ENCODE peak calls at places on chromosome 15, in five cellular contexts. E is HL-60, H is cardiac fibroblast, V is hepatocyte, F is left ventricle myocardium inferior. L is an unnamed sample.

GRCh38 chr15:58040117-58040516 is 25.4 kb downstream of the ALDH1A2 start:
- DNase-seq in V (peak; percentile 11), F (no peak), E (no peak), H (no peak), L (no peak)

GRCh38 chr15:90165659-90166489 is 35.3 kb upstream of the SEMA4B start:
- DNase-seq in V (peak; percentile 95), F (no peak), H (peak; percentile 98), E (no peak), L (no peak)

GRCh38 chr15:81279621-81280051 is 44.3 kb downstream of the STARD5 start:
- DNase-seq in F (no peak), H (peak; percentile 43), V (no peak), E (no peak), L (no peak)

GRCh38 chr15:78075490-78076230 is 1.9 kb downstream of the TBC1D2B start:
- DNase-seq in F (no peak), E (peak; percentile 29), V (peak; percentile 82), H (peak; percentile 96), L (no peak)

GRCh38 chr15:73054417-73054963 is 2.2 kb downstream of the NEO1 start:
- DNase-seq in V (peak; percentile 30), E (no peak), H (no peak), F (no peak), L (no peak)

GRCh38 chr15:38547255-38547997 is 17.2 kb downstream of the RASGRP1 start:
- DNase-seq in F (no peak), E (no peak), H (peak; percentile 75), V (no peak), L (no peak)

GRCh38 chr15:63000706-63001105 is 41.8 kb upstream of the TPM1 start:
- DNase-seq in H (no peak), F (no peak), V (no peak), E (no peak), L (no peak)

GRCh38 chr15:40878785-40879184 is 4.8 kb upstream of the RHOV start:
- DNase-seq in E (no peak), V (peak; percentile 63), F (no peak), H (peak; percentile 59), L (no peak)

GRCh38 chr15:92113832-92114231 is 260.3 kb downstream of the SLCO3A1 start:
- DNase-seq in F (no peak), H (no peak), V (no peak), E (no peak), L (no peak)

GRCh38 chr15:52243697-52244555 is 51.7 kb downstream of the MYO5C start:
- DNase-seq in H (no peak), E (peak; percentile 80), V (no peak), F (no peak), L (no peak)

GRCh38 chr15:26179906-26180305 is 316.8 kb upstream of the ATP10A start:
- DNase-seq in F (peak; percentile 20), E (no peak), V (peak; percentile 23), H (no peak), L (no peak)

GRCh38 chr15:60076582-60077263 is 72.6 kb downstream of the FOXB1 start:
- DNase-seq in V (no peak), E (no peak), F (no peak), H (no peak), L (no peak)

GRCh38 chr15:45276851-45277250 is 24.8 kb downstream of the SLC28A2 start:
- DNase-seq in H (peak; percentile 33), E (peak; percentile 10), V (peak; percentile 58), F (no peak), L (no peak)

GRCh38 chr15:87609474-87609873 is 647.1 kb downstream of the NTRK3 start:
- DNase-seq in V (peak; percentile 28), E (no peak), H (peak; percentile 98), F (no peak), L (no peak)

GRCh38 chr15:52493968-52494367 is 34.7 kb downstream of the MYO5A start:
- DNase-seq in F (no peak), E (no peak), H (peak; percentile 42), V (no peak), L (no peak)

DNA sequence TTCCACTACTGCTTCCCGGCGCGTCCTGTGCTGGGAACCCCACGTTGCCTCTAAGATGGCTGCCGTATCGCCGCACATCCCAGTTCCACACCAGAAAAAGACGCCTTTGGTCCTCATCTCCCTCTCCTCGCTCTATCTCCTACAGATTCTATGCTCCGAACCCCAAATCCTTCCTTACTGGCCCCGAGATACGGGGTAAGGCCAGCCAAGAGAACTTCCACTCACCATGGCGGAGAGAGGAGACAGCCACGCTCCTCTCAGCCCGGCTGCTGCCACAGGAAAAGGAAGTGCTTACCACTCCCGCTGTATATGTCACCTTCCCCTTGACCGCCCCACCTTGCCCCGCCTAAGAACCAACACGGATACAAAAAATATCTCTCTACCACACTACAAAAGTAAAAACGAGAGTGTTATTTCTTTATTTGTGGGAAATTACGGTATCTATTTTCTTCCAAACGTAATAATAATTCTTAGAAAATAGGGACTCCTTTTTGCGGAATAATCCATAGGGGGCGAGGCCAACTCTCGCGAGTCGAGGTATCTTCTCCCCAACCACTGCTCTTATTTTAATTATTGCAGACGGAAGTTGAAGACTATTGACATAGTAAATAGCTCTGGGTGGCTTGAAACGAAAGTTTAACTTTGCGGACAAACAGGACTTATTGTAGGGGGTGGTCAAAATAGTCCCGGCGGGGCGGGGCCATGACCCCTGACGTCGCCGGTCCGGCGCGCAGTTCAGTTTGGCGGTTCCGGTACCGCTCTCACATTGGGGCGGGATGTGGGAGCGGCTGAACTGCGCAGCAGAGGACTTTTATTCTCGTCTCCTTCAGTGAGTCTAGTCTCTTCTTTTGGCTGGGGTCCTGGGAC is at the start of the genes RPL4 and ZWILCH:
- DNase-seq in F (peak; percentile 81), E (peak; percentile 77), H (peak; percentile 89), V (peak; percentile 80), L (no peak)
- TF ChIP-seq CTCF in F (no peak), E (no peak), H (no peak), V (no peak), L (no peak)

GRCh38 chr15:99741835-99742234 is 8.6 kb upstream of the LYSMD4 start:
- DNase-seq in F (no peak), E (no peak), H (no peak), V (no peak), L (no peak)

GRCh38 chr15:99738047-99738847 is 5.0 kb upstream of the LYSMD4 start:
- DNase-seq in F (no peak), V (no peak), E (no peak), H (no peak), L (no peak)

GRCh38 chr15:99749386-99749785 is 16.1 kb upstream of the LYSMD4 start:
- DNase-seq in E (no peak), H (peak; percentile 49), F (no peak), V (no peak), L (no peak)

GRCh38 chr15:99745687-99746086 is 12.4 kb upstream of the LYSMD4 start:
- DNase-seq in F (no peak), H (no peak), V (no peak), E (no peak), L (no peak)

GRCh38 chr15:99744142-99744541 is 10.9 kb upstream of the LYSMD4 start:
- DNase-seq in E (no peak), F (no peak), H (no peak), V (no peak), L (no peak)
- TF ChIP-seq CTCF in E (no peak), F (no peak), H (no peak), V (no peak), L (no peak)

GRCh38 chr15:99125061-99125990 is 20.4 kb downstream of the SYNM start:
- DNase-seq in E (no peak), F (no peak), V (no peak), H (no peak), L (peak; percentile 72)

GRCh38 chr15:99122831-99123705 is 18.2 kb downstream of the SYNM start:
- DNase-seq in E (no peak), H (no peak), V (no peak), F (no peak), L (peak; percentile 94)

GRCh38 chr15:99121691-99122410 is 17.0 kb downstream of the SYNM start:
- DNase-seq in H (no peak), V (no peak), F (no peak), E (no peak), L (no peak)

GRCh38 chr15:99124641-99125040 is 19.8 kb downstream of the SYNM start:
- DNase-seq in E (no peak), F (no peak), H (no peak), V (no peak), L (peak; percentile 68)

DNA sequence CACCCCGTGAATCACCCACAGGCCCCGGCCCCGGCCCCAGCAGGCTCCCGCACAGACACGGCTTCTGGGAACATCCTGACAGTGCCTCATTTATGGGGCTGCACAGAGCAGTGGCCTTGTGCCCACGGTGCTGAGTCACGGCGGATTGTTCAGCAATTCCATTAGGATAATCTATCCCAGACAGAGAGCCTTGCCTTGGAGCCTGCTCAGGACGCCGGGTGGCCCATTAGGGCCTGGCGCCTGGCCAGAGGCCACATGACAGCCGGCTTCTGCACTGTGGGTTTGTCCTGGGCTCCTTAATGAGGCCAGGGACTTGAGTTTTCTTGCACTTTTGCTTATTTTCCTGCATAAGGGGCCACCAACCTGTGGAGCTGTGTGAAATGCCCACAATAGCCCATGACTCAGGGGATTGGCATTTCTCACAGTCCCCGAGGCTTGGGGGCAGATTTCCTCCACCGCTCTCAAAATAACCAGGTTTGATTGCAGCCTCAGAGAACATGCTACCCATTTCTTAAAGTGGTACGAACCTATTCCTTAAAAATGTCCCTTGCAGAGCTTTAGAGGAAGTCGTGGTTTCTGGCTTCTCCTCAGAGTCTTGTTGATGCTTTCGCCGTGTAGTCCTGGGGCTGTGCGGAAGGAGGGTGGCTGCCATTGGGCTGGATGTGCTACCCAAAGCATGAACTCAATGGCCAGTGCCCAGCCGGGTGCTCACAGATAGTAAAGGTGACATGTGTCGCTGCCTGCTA is 19.0 kb downstream of the SYNM start:
- DNase-seq in V (peak; percentile 92), E (peak; percentile 49), H (peak; percentile 91), F (peak; percentile 87), L (peak; percentile 86)
- TF ChIP-seq CTCF in V (no peak), E (no peak), H (no peak), F (no peak), L (no peak)

GRCh38 chr15:74374648-74375302 is 7.3 kb upstream of the CYP11A1 start:
- DNase-seq in V (no peak), H (no peak), E (no peak), F (no peak), L (no peak)

GRCh38 chr15:74376226-74376625 is 8.8 kb upstream of the CYP11A1 start:
- DNase-seq in V (no peak), E (no peak), F (no peak), H (no peak), L (no peak)

GRCh38 chr15:74376825-74377581 is 9.6 kb upstream of the CYP11A1 start:
- DNase-seq in H (no peak), F (no peak), E (no peak), V (no peak), L (no peak)

GRCh38 chr15:74373731-74374647 is 6.5 kb upstream of the CYP11A1 start:
- DNase-seq in F (peak; percentile 94), V (peak; percentile 95), E (peak; percentile 89), H (peak; percentile 84), L (no peak)

DNA sequence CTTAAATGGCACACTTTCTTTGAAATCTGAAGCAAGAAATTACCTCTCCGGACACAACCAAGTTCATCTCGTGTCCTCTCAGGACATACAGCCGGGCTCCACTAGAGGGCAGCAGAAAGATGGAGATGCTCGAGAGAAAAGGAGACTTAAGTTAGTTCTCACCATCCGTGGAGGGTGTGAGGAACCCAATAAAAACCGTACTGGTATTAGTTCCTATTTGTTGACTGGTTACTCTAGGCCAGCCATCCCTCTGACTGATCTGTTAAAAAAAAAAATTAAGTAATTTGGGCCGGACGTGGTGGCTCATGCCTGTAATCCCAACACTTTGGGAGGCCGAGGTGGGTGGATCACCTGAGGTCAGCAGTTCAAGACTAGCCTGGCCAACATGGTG is 7.9 kb upstream of the CYP11A1 start:
- DNase-seq in H (peak; percentile 89), F (peak; percentile 74), V (peak; percentile 89), E (peak; percentile 83), L (no peak)
- TF ChIP-seq CTCF in H (peak; percentile 91), F (peak; percentile 90), V (peak; percentile 89), E (peak; percentile 93), L (peak; percentile 88)

GRCh38 chr15:61856295-61856694 is 204.0 kb downstream of the VPS13C start:
- DNase-seq in F (no peak), V (no peak), E (no peak), H (no peak), L (no peak)
- TF ChIP-seq CTCF in F (no peak), V (no peak), E (no peak), H (no peak), L (peak; percentile 18)